ENCODE peak calls at places on chromosome 14, in ten cellular contexts. One of them, this sample, is unnamed.
A peak's percentile ranks its signal among the peaks of the same experiment; 100 is the strongest.

GRCh38 chr14:74616507-74616906 is 4.5 kb upstream of the LTBP2 start:
- DNase-seq in endodermal cell: peak; percentile 55
- DNase-seq in A549: peak; percentile 61
- DNase-seq in substantia nigra: no peak
- DNase-seq in amniotic stem cell: peak; percentile 71
- DNase-seq in choroid plexus epithelial cell: peak; percentile 77
- DNase-seq in cardiac fibroblast: peak; percentile 73
- DNase-seq in myocyte: peak; percentile 57
- DNase-seq in activated CD4-positive, CD25-positive, alpha-beta regulatory T cell: no peak
- DNase-seq in T-helper 2 cell treated with Interferon-gamma antibody and Interleukin-4, amounts not matched to agents 5 μg/mL and 100 μg/mL, for 36 hours: peak; percentile 24
- DNase-seq in this sample: no peak

GRCh38 chr14:50001146-50001998 is 108.5 kb downstream of the ARF6 start:
- DNase-seq in T-helper 2 cell treated with Interferon-gamma antibody and Interleukin-4, amounts not matched to agents 5 μg/mL and 100 μg/mL, for 36 hours: peak; percentile 79
- DNase-seq in A549: peak; percentile 61
- DNase-seq in activated CD4-positive, CD25-positive, alpha-beta regulatory T cell: peak; percentile 20
- DNase-seq in cardiac fibroblast: peak; percentile 67
- DNase-seq in amniotic stem cell: no peak
- DNase-seq in substantia nigra: no peak
- DNase-seq in myocyte: peak; percentile 89
- DNase-seq in choroid plexus epithelial cell: peak; percentile 72
- DNase-seq in endodermal cell: peak; percentile 82
- DNase-seq in this sample: peak; percentile 86

GRCh38 chr14:54617467-54617866 is 50.5 kb downstream of the SAMD4A start:
- DNase-seq in amniotic stem cell: no peak
- DNase-seq in myocyte: peak; percentile 18
- DNase-seq in substantia nigra: no peak
- DNase-seq in choroid plexus epithelial cell: no peak
- DNase-seq in endodermal cell: no peak
- DNase-seq in cardiac fibroblast: no peak
- DNase-seq in activated CD4-positive, CD25-positive, alpha-beta regulatory T cell: no peak
- DNase-seq in A549: no peak
- DNase-seq in T-helper 2 cell treated with Interferon-gamma antibody and Interleukin-4, amounts not matched to agents 5 μg/mL and 100 μg/mL, for 36 hours: no peak
- DNase-seq in this sample: no peak

GRCh38 chr14:85566603-85567002 is 36.7 kb downstream of the FLRT2 start:
- DNase-seq in cardiac fibroblast: peak; percentile 78
- DNase-seq in choroid plexus epithelial cell: peak; percentile 85
- DNase-seq in substantia nigra: no peak
- DNase-seq in myocyte: peak; percentile 47
- DNase-seq in A549: no peak
- DNase-seq in endodermal cell: no peak
- DNase-seq in amniotic stem cell: peak; percentile 51
- DNase-seq in T-helper 2 cell treated with Interferon-gamma antibody and Interleukin-4, amounts not matched to agents 5 μg/mL and 100 μg/mL, for 36 hours: no peak
- DNase-seq in activated CD4-positive, CD25-positive, alpha-beta regulatory T cell: no peak
- DNase-seq in this sample: no peak

GRCh38 chr14:30840086-30840779 is 34.1 kb upstream of the COCH start:
- DNase-seq in A549: no peak
- DNase-seq in amniotic stem cell: no peak
- DNase-seq in substantia nigra: no peak
- DNase-seq in endodermal cell: no peak
- DNase-seq in T-helper 2 cell treated with Interferon-gamma antibody and Interleukin-4, amounts not matched to agents 5 μg/mL and 100 μg/mL, for 36 hours: no peak
- DNase-seq in choroid plexus epithelial cell: no peak
- DNase-seq in activated CD4-positive, CD25-positive, alpha-beta regulatory T cell: no peak
- DNase-seq in cardiac fibroblast: no peak
- DNase-seq in myocyte: no peak
- DNase-seq in this sample: no peak

GRCh38 chr14:91980157-91980556 is 32.7 kb upstream of the FBLN5 start:
- DNase-seq in amniotic stem cell: peak; percentile 82
- DNase-seq in endodermal cell: no peak
- DNase-seq in myocyte: peak; percentile 70
- DNase-seq in choroid plexus epithelial cell: peak; percentile 97
- DNase-seq in activated CD4-positive, CD25-positive, alpha-beta regulatory T cell: no peak
- DNase-seq in A549: peak; percentile 76
- DNase-seq in cardiac fibroblast: peak; percentile 82
- DNase-seq in T-helper 2 cell treated with Interferon-gamma antibody and Interleukin-4, amounts not matched to agents 5 μg/mL and 100 μg/mL, for 36 hours: peak; percentile 23
- DNase-seq in substantia nigra: no peak
- DNase-seq in this sample: no peak

GRCh38 chr14:103520269-103520656 is 2.4 kb downstream of the CKB start:
- DNase-seq in substantia nigra: no peak
- DNase-seq in cardiac fibroblast: no peak
- DNase-seq in A549: no peak
- DNase-seq in T-helper 2 cell treated with Interferon-gamma antibody and Interleukin-4, amounts not matched to agents 5 μg/mL and 100 μg/mL, for 36 hours: no peak
- DNase-seq in choroid plexus epithelial cell: no peak
- DNase-seq in myocyte: no peak
- DNase-seq in amniotic stem cell: no peak
- DNase-seq in endodermal cell: no peak
- DNase-seq in activated CD4-positive, CD25-positive, alpha-beta regulatory T cell: no peak
- DNase-seq in this sample: no peak

GRCh38 chr14:51652168-51653095 is 722 bp downstream of the FRMD6 start:
- DNase-seq in endodermal cell: peak; percentile 81
- DNase-seq in substantia nigra: peak; percentile 60
- DNase-seq in choroid plexus epithelial cell: no peak
- DNase-seq in T-helper 2 cell treated with Interferon-gamma antibody and Interleukin-4, amounts not matched to agents 5 μg/mL and 100 μg/mL, for 36 hours: no peak
- DNase-seq in A549: no peak
- DNase-seq in cardiac fibroblast: no peak
- DNase-seq in myocyte: peak; percentile 53
- DNase-seq in activated CD4-positive, CD25-positive, alpha-beta regulatory T cell: peak; percentile 49
- DNase-seq in amniotic stem cell: no peak
- DNase-seq in this sample: no peak

GRCh38 chr14:25537846-25538455 is 488.0 kb upstream of the STXBP6 start:
- DNase-seq in A549: peak; percentile 38
- DNase-seq in activated CD4-positive, CD25-positive, alpha-beta regulatory T cell: no peak
- DNase-seq in choroid plexus epithelial cell: peak; percentile 2
- DNase-seq in amniotic stem cell: no peak
- DNase-seq in cardiac fibroblast: no peak
- DNase-seq in myocyte: no peak
- DNase-seq in endodermal cell: peak; percentile 92
- DNase-seq in substantia nigra: peak; percentile 6
- DNase-seq in T-helper 2 cell treated with Interferon-gamma antibody and Interleukin-4, amounts not matched to agents 5 μg/mL and 100 μg/mL, for 36 hours: no peak
- DNase-seq in this sample: peak; percentile 52

GRCh38 chr14:88986146-88986841 is 161.8 kb downstream of the TTC8 start:
- DNase-seq in choroid plexus epithelial cell: peak; percentile 91
- DNase-seq in endodermal cell: no peak
- DNase-seq in myocyte: no peak
- DNase-seq in activated CD4-positive, CD25-positive, alpha-beta regulatory T cell: no peak
- DNase-seq in cardiac fibroblast: peak; percentile 75
- DNase-seq in substantia nigra: no peak
- DNase-seq in A549: peak; percentile 84
- DNase-seq in amniotic stem cell: no peak
- DNase-seq in T-helper 2 cell treated with Interferon-gamma antibody and Interleukin-4, amounts not matched to agents 5 μg/mL and 100 μg/mL, for 36 hours: no peak
- DNase-seq in this sample: no peak

GRCh38 chr14:39038542-39038941 is 64.5 kb downstream of the SEC23A start:
- DNase-seq in substantia nigra: no peak
- DNase-seq in T-helper 2 cell treated with Interferon-gamma antibody and Interleukin-4, amounts not matched to agents 5 μg/mL and 100 μg/mL, for 36 hours: no peak
- DNase-seq in cardiac fibroblast: no peak
- DNase-seq in amniotic stem cell: no peak
- DNase-seq in activated CD4-positive, CD25-positive, alpha-beta regulatory T cell: no peak
- DNase-seq in choroid plexus epithelial cell: no peak
- DNase-seq in A549: no peak
- DNase-seq in endodermal cell: no peak
- DNase-seq in myocyte: no peak
- DNase-seq in this sample: no peak

GRCh38 chr14:22159968-22160367 is 429.1 kb downstream of the DAD1 start:
- DNase-seq in amniotic stem cell: no peak
- DNase-seq in substantia nigra: no peak
- DNase-seq in A549: no peak
- DNase-seq in myocyte: peak; percentile 55
- DNase-seq in T-helper 2 cell treated with Interferon-gamma antibody and Interleukin-4, amounts not matched to agents 5 μg/mL and 100 μg/mL, for 36 hours: no peak
- DNase-seq in cardiac fibroblast: no peak
- DNase-seq in choroid plexus epithelial cell: no peak
- DNase-seq in endodermal cell: no peak
- DNase-seq in activated CD4-positive, CD25-positive, alpha-beta regulatory T cell: no peak
- DNase-seq in this sample: no peak

GRCh38 chr14:84036863-84037262 is 1493.1 kb upstream of the FLRT2 start:
- DNase-seq in myocyte: peak; percentile 68
- DNase-seq in activated CD4-positive, CD25-positive, alpha-beta regulatory T cell: no peak
- DNase-seq in endodermal cell: no peak
- DNase-seq in choroid plexus epithelial cell: peak; percentile 89
- DNase-seq in amniotic stem cell: peak; percentile 23
- DNase-seq in cardiac fibroblast: peak; percentile 47
- DNase-seq in substantia nigra: no peak
- DNase-seq in A549: no peak
- DNase-seq in T-helper 2 cell treated with Interferon-gamma antibody and Interleukin-4, amounts not matched to agents 5 μg/mL and 100 μg/mL, for 36 hours: no peak
- DNase-seq in this sample: no peak

GRCh38 chr14:101006008-101006407 is 102.5 kb upstream of the RTL1 start:
- DNase-seq in cardiac fibroblast: no peak
- DNase-seq in choroid plexus epithelial cell: no peak
- DNase-seq in activated CD4-positive, CD25-positive, alpha-beta regulatory T cell: no peak
- DNase-seq in substantia nigra: peak; percentile 18
- DNase-seq in amniotic stem cell: no peak
- DNase-seq in T-helper 2 cell treated with Interferon-gamma antibody and Interleukin-4, amounts not matched to agents 5 μg/mL and 100 μg/mL, for 36 hours: no peak
- DNase-seq in myocyte: no peak
- DNase-seq in A549: no peak
- DNase-seq in endodermal cell: no peak
- DNase-seq in this sample: no peak

GRCh38 chr14:102902523-102903247 is 19.8 kb upstream of the AMN start:
- DNase-seq in substantia nigra: no peak
- DNase-seq in amniotic stem cell: no peak
- DNase-seq in choroid plexus epithelial cell: no peak
- DNase-seq in endodermal cell: no peak
- DNase-seq in myocyte: peak; percentile 32
- DNase-seq in activated CD4-positive, CD25-positive, alpha-beta regulatory T cell: no peak
- DNase-seq in T-helper 2 cell treated with Interferon-gamma antibody and Interleukin-4, amounts not matched to agents 5 μg/mL and 100 μg/mL, for 36 hours: no peak
- DNase-seq in A549: no peak
- DNase-seq in cardiac fibroblast: no peak
- DNase-seq in this sample: no peak

GRCh38 chr14:104559043-104559768 is 20.4 kb upstream of the C14orf180 start:
- DNase-seq in cardiac fibroblast: no peak
- DNase-seq in activated CD4-positive, CD25-positive, alpha-beta regulatory T cell: no peak
- DNase-seq in T-helper 2 cell treated with Interferon-gamma antibody and Interleukin-4, amounts not matched to agents 5 μg/mL and 100 μg/mL, for 36 hours: no peak
- DNase-seq in endodermal cell: peak; percentile 30
- DNase-seq in myocyte: no peak
- DNase-seq in A549: no peak
- DNase-seq in substantia nigra: no peak
- DNase-seq in choroid plexus epithelial cell: no peak
- DNase-seq in amniotic stem cell: no peak
- DNase-seq in this sample: no peak

GRCh38 chr14:93962701-93963601 is 13.4 kb downstream of the ASB2 start:
- DNase-seq in substantia nigra: peak; percentile 30
- DNase-seq in activated CD4-positive, CD25-positive, alpha-beta regulatory T cell: peak; percentile 35
- DNase-seq in endodermal cell: no peak
- DNase-seq in myocyte: peak; percentile 84
- DNase-seq in choroid plexus epithelial cell: peak; percentile 66
- DNase-seq in T-helper 2 cell treated with Interferon-gamma antibody and Interleukin-4, amounts not matched to agents 5 μg/mL and 100 μg/mL, for 36 hours: peak; percentile 71
- DNase-seq in amniotic stem cell: no peak
- DNase-seq in A549: no peak
- DNase-seq in cardiac fibroblast: no peak
- DNase-seq in this sample: no peak

This sample was measured in HepG2.